ENCODE peak calls at places on chromosome 3, in five cellular contexts. One of them, this sample, is unnamed.
A peak's percentile ranks its signal among the peaks of the same experiment; 100 is the strongest.

GRCh38 chr3:71011565-71012287 is 571.8 kb downstream of the FOXP1 start:
- DNase-seq in germinal center: no peak
- DNase-seq in GM23248: no peak
- DNase-seq in activated B cell treated with CpG ODN at 0.5 μM for 24 hours: no peak
- DNase-seq in NCI-H1417 treated with DMSO at 0.1 percent for 48 hours: no peak
- DNase-seq in this sample: no peak

GRCh38 chr3:44870375-44871061 is 3.9 kb upstream of the TGM4 start:
- DNase-seq in activated B cell treated with CpG ODN at 0.5 μM for 24 hours: no peak
- DNase-seq in germinal center: no peak
- DNase-seq in GM23248: no peak
- DNase-seq in NCI-H1417 treated with DMSO at 0.1 percent for 48 hours: no peak
- DNase-seq in this sample: no peak

GRCh38 chr3:170585008-170585936 is 603 bp downstream of the SLC7A14 start:
- DNase-seq in germinal center: no peak
- DNase-seq in activated B cell treated with CpG ODN at 0.5 μM for 24 hours: no peak
- DNase-seq in NCI-H1417 treated with DMSO at 0.1 percent for 48 hours: no peak
- DNase-seq in GM23248: peak; percentile 33
- DNase-seq in this sample: peak; percentile 53

GRCh38 chr3:142000341-142000870 is 124.0 kb downstream of the ATP1B3 start:
- DNase-seq in activated B cell treated with CpG ODN at 0.5 μM for 24 hours: no peak
- DNase-seq in GM23248: no peak
- DNase-seq in germinal center: no peak
- DNase-seq in NCI-H1417 treated with DMSO at 0.1 percent for 48 hours: no peak
- DNase-seq in this sample: no peak

GRCh38 chr3:134037168-134037567 is 7.4 kb upstream of the SLCO2A1 start:
- DNase-seq in NCI-H1417 treated with DMSO at 0.1 percent for 48 hours: no peak
- DNase-seq in activated B cell treated with CpG ODN at 0.5 μM for 24 hours: no peak
- DNase-seq in GM23248: no peak
- DNase-seq in germinal center: no peak
- DNase-seq in this sample: no peak

GRCh38 chr3:64179860-64180259 is 45.4 kb downstream of the PRICKLE2 start:
- DNase-seq in GM23248: peak; percentile 40
- DNase-seq in activated B cell treated with CpG ODN at 0.5 μM for 24 hours: no peak
- DNase-seq in germinal center: no peak
- DNase-seq in NCI-H1417 treated with DMSO at 0.1 percent for 48 hours: no peak
- DNase-seq in this sample: no peak

GRCh38 chr3:10215578-10216368 is 32.5 kb upstream of the TATDN2 start:
- DNase-seq in germinal center: no peak
- DNase-seq in GM23248: no peak
- DNase-seq in NCI-H1417 treated with DMSO at 0.1 percent for 48 hours: no peak
- DNase-seq in activated B cell treated with CpG ODN at 0.5 μM for 24 hours: no peak
- DNase-seq in this sample: no peak

GRCh38 chr3:72487078-72487765 is 361.0 kb downstream of the SHQ1 start:
- DNase-seq in activated B cell treated with CpG ODN at 0.5 μM for 24 hours: no peak
- DNase-seq in NCI-H1417 treated with DMSO at 0.1 percent for 48 hours: no peak
- DNase-seq in germinal center: no peak
- DNase-seq in GM23248: peak; percentile 94
- DNase-seq in this sample: peak; percentile 72

GRCh38 chr3:171230857-171231256 is 204.3 kb upstream of the SLC2A2 start:
- DNase-seq in germinal center: no peak
- DNase-seq in GM23248: no peak
- DNase-seq in activated B cell treated with CpG ODN at 0.5 μM for 24 hours: no peak
- DNase-seq in NCI-H1417 treated with DMSO at 0.1 percent for 48 hours: no peak
- DNase-seq in this sample: peak; percentile 15

GRCh38 chr3:127418560-127419099 is 130.8 kb upstream of the PRR20G start:
- DNase-seq in GM23248: no peak
- DNase-seq in NCI-H1417 treated with DMSO at 0.1 percent for 48 hours: peak; percentile 70
- DNase-seq in germinal center: no peak
- DNase-seq in activated B cell treated with CpG ODN at 0.5 μM for 24 hours: no peak
- DNase-seq in this sample: no peak

This sample was measured in right cardiac atrium.